ENCODE peak calls at places on chromosomes 16 and 17, in four cellular contexts. One of them, this sample, is unnamed.

GRCh38 chr17:5888811-5889210 is 181.4 kb upstream of the WSCD1 start:
- DNase-seq in NCI-H2081: no peak
- DNase-seq in NCI-H1694 treated with DMSO at 0.1 percent for 48 hours: no peak
- DNase-seq in mesenchymal stem cell: no peak
- DNase-seq in this sample: no peak

GRCh38 chr16:64240586-64240985 is 881.3 kb downstream of the CDH11 start:
- DNase-seq in NCI-H2081: no peak
- DNase-seq in NCI-H1694 treated with DMSO at 0.1 percent for 48 hours: no peak
- DNase-seq in mesenchymal stem cell: no peak
- DNase-seq in this sample: no peak

GRCh38 chr16:49012961-49013726 is 268.5 kb downstream of the CBLN1 start:
- DNase-seq in NCI-H2081: no peak
- DNase-seq in mesenchymal stem cell: no peak
- DNase-seq in NCI-H1694 treated with DMSO at 0.1 percent for 48 hours: peak; percentile 91
- DNase-seq in this sample: no peak

GRCh38 chr16:71555230-71555891 is 21.5 kb downstream of the TAT start:
- DNase-seq in NCI-H1694 treated with DMSO at 0.1 percent for 48 hours: no peak
- DNase-seq in mesenchymal stem cell: no peak
- DNase-seq in NCI-H2081: no peak
- DNase-seq in this sample: no peak

GRCh38 chr17:40926341-40926740 is 11.1 kb downstream of the KRT23 start:
- DNase-seq in NCI-H1694 treated with DMSO at 0.1 percent for 48 hours: no peak
- DNase-seq in NCI-H2081: no peak
- DNase-seq in mesenchymal stem cell: no peak
- DNase-seq in this sample: no peak

GRCh38 chr16:88665148-88665547 is 2.3 kb upstream of the MVD start:
- DNase-seq in mesenchymal stem cell: no peak
- DNase-seq in NCI-H2081: no peak
- DNase-seq in NCI-H1694 treated with DMSO at 0.1 percent for 48 hours: no peak
- DNase-seq in this sample: no peak

GRCh38 chr16:66512589-66513404 is 37.1 kb downstream of the TK2 start:
- DNase-seq in mesenchymal stem cell: peak; percentile 41
- DNase-seq in NCI-H2081: no peak
- DNase-seq in NCI-H1694 treated with DMSO at 0.1 percent for 48 hours: no peak
- DNase-seq in this sample: no peak

GRCh38 chr16:84053237-84053636 is 10.6 kb upstream of the SLC38A8 start:
- DNase-seq in mesenchymal stem cell: no peak
- DNase-seq in NCI-H2081: no peak
- DNase-seq in NCI-H1694 treated with DMSO at 0.1 percent for 48 hours: no peak
- DNase-seq in this sample: no peak

GRCh38 chr16:78478267-78478821 is 378.9 kb downstream of the WWOX start:
- DNase-seq in NCI-H1694 treated with DMSO at 0.1 percent for 48 hours: no peak
- DNase-seq in mesenchymal stem cell: peak; percentile 16
- DNase-seq in NCI-H2081: peak; percentile 87
- DNase-seq in this sample: no peak

GRCh38 chr16:24609740-24610420 is 70.5 kb downstream of the RBBP6 start:
- DNase-seq in NCI-H2081: no peak
- DNase-seq in NCI-H1694 treated with DMSO at 0.1 percent for 48 hours: peak; percentile 25
- DNase-seq in mesenchymal stem cell: peak; percentile 73
- DNase-seq in this sample: peak; percentile 2

GRCh38 chr16:55668337-55669281 is 12.8 kb downstream of the SLC6A2 start:
- DNase-seq in NCI-H2081: no peak
- DNase-seq in mesenchymal stem cell: no peak
- DNase-seq in NCI-H1694 treated with DMSO at 0.1 percent for 48 hours: no peak
- DNase-seq in this sample: no peak

GRCh38 chr17:17096438-17097178 is 54.4 kb downstream of the MPRIP start:
- DNase-seq in NCI-H1694 treated with DMSO at 0.1 percent for 48 hours: no peak
- DNase-seq in NCI-H2081: no peak
- DNase-seq in mesenchymal stem cell: peak; percentile 43
- DNase-seq in this sample: no peak

GRCh38 chr17:82959242-82959930 is 119.6 kb upstream of the ZNF750 start:
- DNase-seq in NCI-H2081: no peak
- DNase-seq in NCI-H1694 treated with DMSO at 0.1 percent for 48 hours: no peak
- DNase-seq in mesenchymal stem cell: no peak
- DNase-seq in this sample: no peak

GRCh38 chr17:66686601-66687000 is 148.3 kb upstream of the CACNG5 start:
- DNase-seq in NCI-H2081: no peak
- DNase-seq in NCI-H1694 treated with DMSO at 0.1 percent for 48 hours: no peak
- DNase-seq in mesenchymal stem cell: no peak
- DNase-seq in this sample: no peak

GRCh38 chr17:71472809-71473789 is 647.7 kb upstream of the SOX9 start:
- DNase-seq in NCI-H1694 treated with DMSO at 0.1 percent for 48 hours: peak; percentile 70
- DNase-seq in NCI-H2081: peak; percentile 68
- DNase-seq in mesenchymal stem cell: peak; percentile 58
- DNase-seq in this sample: peak; percentile 66

GRCh38 chr17:64628641-64629040 is 33.5 kb downstream of the SMURF2 start:
- DNase-seq in NCI-H1694 treated with DMSO at 0.1 percent for 48 hours: no peak
- DNase-seq in mesenchymal stem cell: no peak
- DNase-seq in NCI-H2081: no peak
- DNase-seq in this sample: no peak

GRCh38 chr16:70579648-70580630 is 56.3 kb downstream of the SF3B3 start:
- DNase-seq in NCI-H1694 treated with DMSO at 0.1 percent for 48 hours: no peak
- DNase-seq in NCI-H2081: no peak
- DNase-seq in mesenchymal stem cell: no peak
- DNase-seq in this sample: no peak

GRCh38 chr16:27795992-27796614 is 246.2 kb downstream of the KATNIP start:
- DNase-seq in mesenchymal stem cell: peak; percentile 37
- DNase-seq in NCI-H1694 treated with DMSO at 0.1 percent for 48 hours: no peak
- DNase-seq in NCI-H2081: no peak
- DNase-seq in this sample: peak; percentile 71

GRCh38 chr16:72673118-72673517 is 374.8 kb downstream of the ZFHX3 start:
- DNase-seq in NCI-H1694 treated with DMSO at 0.1 percent for 48 hours: no peak
- DNase-seq in NCI-H2081: no peak
- DNase-seq in mesenchymal stem cell: peak; percentile 18
- DNase-seq in this sample: peak; percentile 11

GRCh38 chr16:57590654-57591085 is 37.8 kb upstream of the ADGRG1 start:
- DNase-seq in NCI-H2081: no peak
- DNase-seq in NCI-H1694 treated with DMSO at 0.1 percent for 48 hours: no peak
- DNase-seq in mesenchymal stem cell: peak; percentile 91
- DNase-seq in this sample: no peak

GRCh38 chr16:86387461-86388440 is 122.6 kb upstream of the FOXF1 start:
- DNase-seq in mesenchymal stem cell: peak; percentile 100
- DNase-seq in NCI-H2081: no peak
- DNase-seq in NCI-H1694 treated with DMSO at 0.1 percent for 48 hours: no peak
- DNase-seq in this sample: no peak

GRCh38 chr17:75720656-75721462 is at the start of gene ITGB4:
- DNase-seq in NCI-H2081: no peak
- DNase-seq in mesenchymal stem cell: no peak
- DNase-seq in NCI-H1694 treated with DMSO at 0.1 percent for 48 hours: no peak
- DNase-seq in this sample: no peak

GRCh38 chr17:56021681-56022205 is 131.5 kb upstream of the ANKFN1 start:
- DNase-seq in mesenchymal stem cell: no peak
- DNase-seq in NCI-H1694 treated with DMSO at 0.1 percent for 48 hours: no peak
- DNase-seq in NCI-H2081: no peak
- DNase-seq in this sample: no peak

GRCh38 chr16:22678311-22678710 is 135.7 kb upstream of the HS3ST2 start:
- DNase-seq in mesenchymal stem cell: no peak
- DNase-seq in NCI-H1694 treated with DMSO at 0.1 percent for 48 hours: no peak
- DNase-seq in NCI-H2081: no peak
- DNase-seq in this sample: no peak

GRCh38 chr17:57900991-57901743 is 51.3 kb upstream of the MRPS23 start:
- DNase-seq in mesenchymal stem cell: no peak
- DNase-seq in NCI-H1694 treated with DMSO at 0.1 percent for 48 hours: no peak
- DNase-seq in NCI-H2081: peak; percentile 96
- DNase-seq in this sample: no peak

GRCh38 chr17:81656118-81656743 is at the start of gene PDE6G:
- DNase-seq in mesenchymal stem cell: no peak
- DNase-seq in NCI-H1694 treated with DMSO at 0.1 percent for 48 hours: no peak
- DNase-seq in NCI-H2081: no peak
- DNase-seq in this sample: no peak

GRCh38 chr17:27575100-27575911 is 55.7 kb upstream of the LGALS9 start:
- DNase-seq in NCI-H1694 treated with DMSO at 0.1 percent for 48 hours: no peak
- DNase-seq in NCI-H2081: no peak
- DNase-seq in mesenchymal stem cell: no peak
- DNase-seq in this sample: peak; percentile 95

GRCh38 chr16:695355-696089 is 5.3 kb upstream of the WDR24 start:
- DNase-seq in NCI-H1694 treated with DMSO at 0.1 percent for 48 hours: no peak
- DNase-seq in NCI-H2081: peak; percentile 83
- DNase-seq in mesenchymal stem cell: no peak
- DNase-seq in this sample: no peak

GRCh38 chr16:72244853-72245252 is 72.9 kb upstream of the PMFBP1 start:
- DNase-seq in NCI-H1694 treated with DMSO at 0.1 percent for 48 hours: no peak
- DNase-seq in mesenchymal stem cell: no peak
- DNase-seq in NCI-H2081: no peak
- DNase-seq in this sample: no peak

GRCh38 chr17:13888043-13888442 is 181.3 kb upstream of the COX10 start:
- DNase-seq in NCI-H2081: no peak
- DNase-seq in mesenchymal stem cell: peak; percentile 34
- DNase-seq in NCI-H1694 treated with DMSO at 0.1 percent for 48 hours: no peak
- DNase-seq in this sample: peak; percentile 28

GRCh38 chr17:77002103-77003045 is 134.2 kb downstream of the MGAT5B start:
- DNase-seq in mesenchymal stem cell: peak; percentile 53
- DNase-seq in NCI-H2081: no peak
- DNase-seq in NCI-H1694 treated with DMSO at 0.1 percent for 48 hours: no peak
- DNase-seq in this sample: no peak

GRCh38 chr16:87657621-87658192 is 55.4 kb downstream of the JPH3 start:
- DNase-seq in mesenchymal stem cell: no peak
- DNase-seq in NCI-H2081: no peak
- DNase-seq in NCI-H1694 treated with DMSO at 0.1 percent for 48 hours: no peak
- DNase-seq in this sample: no peak

GRCh38 chr17:59737324-59737723 is 29.9 kb downstream of the VMP1 start:
- DNase-seq in mesenchymal stem cell: no peak
- DNase-seq in NCI-H2081: no peak
- DNase-seq in NCI-H1694 treated with DMSO at 0.1 percent for 48 hours: no peak
- DNase-seq in this sample: no peak

GRCh38 chr16:47987136-47987535 is 168.7 kb downstream of the ABCC12 start:
- DNase-seq in mesenchymal stem cell: no peak
- DNase-seq in NCI-H2081: no peak
- DNase-seq in NCI-H1694 treated with DMSO at 0.1 percent for 48 hours: no peak
- DNase-seq in this sample: no peak

GRCh38 chr17:1979182-1979980 is 45.8 kb downstream of the RTN4RL1 start:
- DNase-seq in mesenchymal stem cell: no peak
- DNase-seq in NCI-H2081: no peak
- DNase-seq in NCI-H1694 treated with DMSO at 0.1 percent for 48 hours: no peak
- DNase-seq in this sample: no peak

GRCh38 chr17:7383742-7384488 is 3.0 kb downstream of the TNK1 start:
- DNase-seq in NCI-H1694 treated with DMSO at 0.1 percent for 48 hours: no peak
- DNase-seq in NCI-H2081: no peak
- DNase-seq in mesenchymal stem cell: peak; percentile 32
- DNase-seq in this sample: no peak

GRCh38 chr17:18996458-18996857 is 8.1 kb downstream of the FAM83G start:
- DNase-seq in mesenchymal stem cell: no peak
- DNase-seq in NCI-H2081: no peak
- DNase-seq in NCI-H1694 treated with DMSO at 0.1 percent for 48 hours: no peak
- DNase-seq in this sample: no peak

GRCh38 chr16:14301150-14302030 is 230.3 kb downstream of the MRTFB start:
- DNase-seq in NCI-H1694 treated with DMSO at 0.1 percent for 48 hours: no peak
- DNase-seq in mesenchymal stem cell: peak; percentile 51
- DNase-seq in NCI-H2081: no peak
- DNase-seq in this sample: peak; percentile 82

GRCh38 chr17:47223007-47223406 is 13.9 kb downstream of the MYL4 start:
- DNase-seq in NCI-H2081: no peak
- DNase-seq in mesenchymal stem cell: no peak
- DNase-seq in NCI-H1694 treated with DMSO at 0.1 percent for 48 hours: no peak
- DNase-seq in this sample: no peak